ENCODE peak calls at places on chromosome 21, in eight cellular contexts. A is OCI-M1; G is type B pancreatic cell; O is right cardiac atrium; J is NCI-H774; B is smooth muscle cell of the brain vasculature; S is stimulated activated CD4-positive, alpha-beta T cell treated with anti-CD3 and anti-CD28 coated beads, Interleukin-4, amount 100 ng/mL, for 4 hours; D is tibial artery. N is an unnamed sample.

GRCh38 chr21:34009193-34009592 is 64.2 kb upstream of the MRPS6 start:
- DNase-seq in B (no peak), S (no peak), G (no peak), O (no peak), D (no peak), J (no peak), A (no peak), N (no peak)

GRCh38 chr21:39867198-39867650 is at the start of gene PCP4:
- DNase-seq in O (peak), J (peak), A (peak), B (no peak), S (peak), G (no peak), D (no peak), N (peak)

GRCh38 chr21:44051462-44051941 is 39.4 kb downstream of the TRAPPC10 start:
- DNase-seq in B (peak), J (no peak), G (no peak), O (peak), D (no peak), S (no peak), A (no peak), N (no peak)

GRCh38 chr21:35840197-35840799 is 220.0 kb downstream of the SETD4 start:
- DNase-seq in O (peak), S (peak), D (peak), J (peak), B (peak), G (no peak), A (peak), N (peak)

GRCh38 chr21:40512590-40512989 is 334.4 kb downstream of the DSCAM start:
- DNase-seq in A (peak), D (no peak), J (no peak), S (no peak), B (no peak), O (no peak), G (no peak), N (no peak)

GRCh38 chr21:35265170-35265877 is 216.2 kb upstream of the RUNX1 start:
- DNase-seq in D (no peak), S (no peak), O (no peak), B (no peak), G (no peak), A (no peak), J (no peak), N (no peak)

GRCh38 chr21:23016617-23017016 is 2018.4 kb downstream of the NCAM2 start:
- DNase-seq in B (no peak), G (no peak), D (no peak), O (no peak), J (no peak), S (no peak), A (peak), N (no peak)

GRCh38 chr21:33127154-33127893 is 57.4 kb downstream of the OLIG1 start:
- DNase-seq in D (peak), B (peak), O (peak), S (peak), A (peak), G (peak), J (peak), N (peak)

GRCh38 chr21:35136106-35136505 is 87.0 kb upstream of the RUNX1 start:
- DNase-seq in D (no peak), O (no peak), G (no peak), A (peak), B (no peak), J (no peak), S (no peak), N (no peak)

GRCh38 chr21:36806103-36806502 is 107.2 kb downstream of the SIM2 start:
- DNase-seq in D (no peak), J (no peak), B (no peak), G (no peak), O (no peak), S (no peak), A (peak), N (no peak)

GRCh38 chr21:31710586-31710985 is 21.3 kb downstream of the SCAF4 start:
- DNase-seq in B (no peak), G (no peak), O (no peak), D (no peak), J (no peak), S (no peak), A (no peak), N (no peak)

GRCh38 chr21:29297483-29298347 is 1.0 kb upstream of the BACH1 start:
- DNase-seq in S (no peak), A (no peak), O (no peak), J (no peak), G (no peak), D (no peak), B (no peak), N (no peak)

GRCh38 chr21:41961282-41961701 is 7.5 kb upstream of the C2CD2 start:
- DNase-seq in D (no peak), O (no peak), A (no peak), B (no peak), S (no peak), G (no peak), J (no peak), N (no peak)

GRCh38 chr21:16074950-16075489 is 345.2 kb downstream of the USP25 start:
- DNase-seq in D (no peak), G (no peak), B (no peak), O (no peak), S (no peak), A (no peak), J (no peak), N (no peak)

GRCh38 chr21:20292280-20292679 is 705.9 kb upstream of the NCAM2 start:
- DNase-seq in G (no peak), S (no peak), A (no peak), B (no peak), O (no peak), D (no peak), J (no peak), N (no peak)

GRCh38 chr21:19501115-19501514 is 1097.5 kb upstream of the TMPRSS15 start:
- DNase-seq in A (no peak), D (no peak), G (no peak), J (no peak), B (no peak), S (no peak), O (no peak), N (no peak)

GRCh38 chr21:42527489-42528158 is 14.0 kb downstream of the SLC37A1 start:
- DNase-seq in J (no peak), G (no peak), A (peak), O (no peak), S (peak), D (no peak), B (no peak), N (no peak)

GRCh38 chr21:26212220-26212619 is 41.6 kb upstream of the APP start:
- DNase-seq in D (no peak), J (no peak), O (no peak), B (no peak), G (no peak), S (no peak), A (no peak), N (no peak)

GRCh38 chr21:17900281-17900989 is 81.3 kb upstream of the C21orf91 start:
- DNase-seq in G (no peak), J (no peak), S (no peak), D (no peak), O (peak), B (no peak), A (peak), N (no peak)

GRCh38 chr21:38825901-38826300 is 20.2 kb downstream of the ETS2 start:
- DNase-seq in G (no peak), D (no peak), A (no peak), J (no peak), O (no peak), S (no peak), B (no peak), N (no peak)

GRCh38 chr21:41781047-41781405 is 14.2 kb upstream of the RIPK4 start:
- DNase-seq in O (no peak), G (no peak), B (no peak), S (no peak), A (no peak), J (no peak), D (no peak), N (no peak)

GRCh38 chr21:42293649-42294272 is 21.4 kb downstream of the TFF3 start:
- DNase-seq in D (no peak), S (no peak), B (no peak), J (no peak), A (no peak), O (no peak), G (no peak), N (no peak)

GRCh38 chr21:42373181-42373907 is 7.0 kb upstream of the TFF1 start:
- DNase-seq in G (no peak), A (no peak), B (no peak), D (no peak), J (no peak), S (no peak), O (no peak), N (no peak)

GRCh38 chr21:28338906-28339305 is 653.8 kb downstream of the LTN1 start:
- DNase-seq in O (no peak), B (no peak), A (no peak), J (no peak), D (no peak), G (no peak), S (no peak), N (no peak)

GRCh38 chr21:31873696-31874599 is 1.1 kb downstream of the HUNK start:
- DNase-seq in O (peak), J (no peak), A (no peak), D (no peak), G (peak), S (peak), B (no peak), N (peak)

N was measured in stimulated activated naive B cell treated with anti-CD40 and anti-IgM and Interleukin-4, amounts not matched to agents 10 μg/mL and 1 μg/mL and 100 μg/mL, for 72 hours.